ENCODE peak calls at places on chromosome 19, in seven cellular contexts. F is astrocyte of the spinal cord, B is mammary epithelial cell, H is nephron progenitor cell, I is omental fat pad, R is PC-9, W is WTC11. X is an unnamed sample.

GRCh38 chr19:45125975-45126493 is 33.1 kb downstream of the PPP1R37 start:
- DNase-seq in F (peak), B (peak), H (peak), I (peak), R (peak), W (peak), X (no peak)

GRCh38 chr19:56333506-56333905 is 18.9 kb upstream of the ZSCAN5A start:
- DNase-seq in F (peak), B (peak), H (peak), I (no peak), R (peak), W (peak), X (peak)

GRCh38 chr19:56623006-56623405 is 20.0 kb upstream of the SMIM17 start:
- DNase-seq in F (no peak), B (no peak), H (no peak), I (no peak), R (no peak), W (no peak), X (no peak)

GRCh38 chr19:33675501-33676124 is 53.9 kb downstream of the CHST8 start:
- DNase-seq in F (no peak), B (no peak), H (no peak), I (no peak), R (no peak), W (no peak), X (no peak)

GRCh38 chr19:51916167-51916566 is 11.1 kb upstream of the ZNF613 start:
- DNase-seq in F (no peak), B (no peak), H (no peak), I (no peak), R (no peak), W (no peak), X (no peak)

GRCh38 chr19:56507446-56508281 is at the start of gene ZNF471:
- DNase-seq in F (peak), B (peak), H (peak), I (peak), R (peak), W (peak), X (peak)

GRCh38 chr19:50266896-50267295 is 62.3 kb downstream of the KCNC3 start:
- DNase-seq in F (no peak), B (no peak), H (peak), I (no peak), R (no peak), W (peak), X (no peak)

GRCh38 chr19:17889609-17890214 is 18.0 kb downstream of the SLC5A5 start:
- DNase-seq in F (peak), B (peak), H (peak), I (no peak), R (no peak), W (peak), X (no peak)

GRCh38 chr19:57280913-57281425 is 684 bp downstream of the ZNF460 start:
- DNase-seq in F (no peak), B (peak), H (no peak), I (no peak), R (no peak), W (no peak), X (no peak)

GRCh38 chr19:38740932-38741331 is 3.3 kb downstream of the CAPN12 start:
- DNase-seq in F (no peak), B (no peak), H (no peak), I (no peak), R (no peak), W (no peak), X (no peak)

GRCh38 chr19:45251452-45252354 is 632 bp downstream of the MARK4 start:
- DNase-seq in F (peak), B (no peak), H (peak), I (no peak), R (peak), W (peak), X (no peak)

GRCh38 chr19:12484011-12484370 is 625 bp downstream of the ZNF709 start:
- DNase-seq in F (peak), B (no peak), H (no peak), I (no peak), R (no peak), W (no peak), X (no peak)

GRCh38 chr19:18440421-18440877 is 2.5 kb upstream of the ISYNA1 start:
- DNase-seq in F (no peak), B (no peak), H (no peak), I (no peak), R (peak), W (peak), X (no peak)

DNA sequence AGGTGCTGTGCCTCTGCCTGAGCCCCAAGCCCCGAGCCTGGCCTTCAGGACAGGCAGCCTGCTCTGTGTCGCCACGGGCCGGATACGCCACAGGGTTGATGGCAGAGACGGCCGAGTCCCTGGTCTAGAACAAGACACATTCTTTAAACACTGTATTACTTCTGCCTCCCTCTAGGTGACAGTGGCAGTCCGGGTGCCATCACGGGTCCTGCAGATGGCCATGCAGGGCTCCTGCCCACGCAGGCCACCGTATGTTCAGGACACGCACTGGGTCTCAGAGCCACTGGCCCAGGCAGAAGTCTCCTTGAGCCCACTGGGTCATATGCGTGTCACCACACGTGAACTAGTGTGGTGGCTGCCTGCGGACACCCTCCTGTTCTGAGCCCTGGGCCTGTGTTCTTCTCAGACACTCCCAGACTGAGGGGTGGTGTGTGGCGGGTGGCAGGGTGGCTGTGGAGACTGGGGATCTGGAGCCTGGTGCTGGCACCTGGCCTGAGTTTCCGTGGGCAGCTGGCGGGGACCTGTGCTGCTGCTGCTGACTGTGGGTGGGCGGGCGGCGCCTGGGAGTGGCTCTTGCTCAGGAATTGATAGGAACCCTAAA is 4.4 kb downstream of the PLEKHJ1 start:
- DNase-seq in F (no peak), B (no peak), H (no peak), I (no peak), R (no peak), W (no peak), X (no peak)
- TF ChIP-seq CTCF in F (no peak), B (no peak), H (no peak), I (no peak), R (no peak), W (no peak), X (no peak)

DNA sequence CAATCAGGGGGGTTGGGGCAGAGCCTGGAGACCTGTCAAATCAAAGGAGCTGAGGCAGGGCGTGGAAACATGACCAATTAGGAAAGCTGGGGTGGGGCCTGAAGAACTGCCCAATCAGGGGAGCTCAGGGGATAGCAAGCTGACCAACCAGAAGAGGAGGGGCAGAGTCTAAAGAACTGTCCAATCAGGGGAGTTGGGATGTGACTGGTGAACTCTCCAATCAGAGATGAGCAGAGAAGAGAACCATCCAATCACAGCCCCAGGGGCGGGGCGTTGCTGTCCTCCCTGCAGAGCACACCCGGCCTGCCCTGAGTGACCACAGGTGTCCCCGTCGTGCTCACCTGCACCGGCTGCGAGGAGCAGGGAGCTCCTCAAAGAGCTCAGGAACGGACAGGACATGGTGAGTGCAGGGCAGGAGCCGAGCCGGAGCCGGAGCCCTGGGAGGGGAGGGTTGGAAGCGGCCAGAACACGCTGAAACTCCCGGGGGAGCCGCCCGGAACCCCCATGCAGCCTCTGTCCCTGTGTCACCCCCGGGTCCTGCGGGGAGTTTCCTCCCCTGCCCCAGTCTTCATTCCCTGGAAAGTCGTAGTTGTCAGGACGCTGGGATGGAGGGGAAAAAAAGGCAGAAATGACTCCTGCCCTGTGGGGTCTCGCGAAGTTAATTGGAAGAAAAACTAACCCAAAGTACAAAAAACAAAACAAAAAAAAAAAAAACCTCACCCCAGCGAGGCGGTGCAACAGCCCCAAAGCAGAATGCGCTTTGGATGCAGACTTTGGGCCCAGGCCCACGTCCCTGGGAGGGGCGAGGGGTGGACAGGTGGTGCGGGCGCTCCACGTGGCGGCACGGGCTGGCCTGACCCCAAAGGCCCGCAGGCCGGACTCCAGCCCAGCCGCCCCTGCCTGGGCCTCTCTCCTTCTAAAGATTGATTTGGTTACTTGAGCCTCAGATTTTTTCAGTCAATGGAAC is at the start of gene ZNF556:
- DNase-seq in F (no peak), B (no peak), H (no peak), I (no peak), R (peak), W (no peak), X (no peak)
- TF ChIP-seq CTCF in F (no peak), B (no peak), H (no peak), I (no peak), R (no peak), W (no peak), X (no peak)

DNA sequence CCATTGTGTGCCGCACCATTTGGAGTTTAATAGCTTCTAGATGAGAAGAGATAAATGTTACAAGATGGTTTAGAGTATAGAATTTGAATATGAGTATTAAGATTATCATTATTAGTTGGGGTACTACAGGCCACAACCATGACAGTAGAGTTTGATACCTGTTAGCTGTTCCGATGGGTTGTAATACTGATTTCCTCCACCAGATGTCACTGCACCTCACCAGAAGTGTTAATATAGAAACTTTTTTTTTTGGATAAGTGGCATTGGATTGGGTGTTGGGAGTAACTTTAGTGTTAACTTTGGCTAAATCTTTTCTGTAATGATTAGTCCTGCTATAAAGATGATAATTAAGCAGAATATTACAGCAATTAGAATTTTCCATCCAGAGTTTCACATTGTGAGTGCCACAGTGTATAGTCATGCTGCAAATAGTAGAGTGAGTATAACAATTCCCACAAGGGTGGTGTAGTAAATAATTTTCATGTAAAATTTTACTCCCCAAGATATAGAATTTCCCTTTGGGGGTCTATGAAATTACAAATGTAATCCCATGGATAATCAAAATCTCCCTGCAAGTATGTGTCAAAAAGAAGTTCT is 56.3 kb downstream of the PSG3 start:
- DNase-seq in F (peak), B (peak), H (peak), I (no peak), R (no peak), W (peak), X (no peak)
- TF ChIP-seq CTCF in F (peak), B (peak), H (peak), I (no peak), R (peak), W (peak), X (peak)

DNA sequence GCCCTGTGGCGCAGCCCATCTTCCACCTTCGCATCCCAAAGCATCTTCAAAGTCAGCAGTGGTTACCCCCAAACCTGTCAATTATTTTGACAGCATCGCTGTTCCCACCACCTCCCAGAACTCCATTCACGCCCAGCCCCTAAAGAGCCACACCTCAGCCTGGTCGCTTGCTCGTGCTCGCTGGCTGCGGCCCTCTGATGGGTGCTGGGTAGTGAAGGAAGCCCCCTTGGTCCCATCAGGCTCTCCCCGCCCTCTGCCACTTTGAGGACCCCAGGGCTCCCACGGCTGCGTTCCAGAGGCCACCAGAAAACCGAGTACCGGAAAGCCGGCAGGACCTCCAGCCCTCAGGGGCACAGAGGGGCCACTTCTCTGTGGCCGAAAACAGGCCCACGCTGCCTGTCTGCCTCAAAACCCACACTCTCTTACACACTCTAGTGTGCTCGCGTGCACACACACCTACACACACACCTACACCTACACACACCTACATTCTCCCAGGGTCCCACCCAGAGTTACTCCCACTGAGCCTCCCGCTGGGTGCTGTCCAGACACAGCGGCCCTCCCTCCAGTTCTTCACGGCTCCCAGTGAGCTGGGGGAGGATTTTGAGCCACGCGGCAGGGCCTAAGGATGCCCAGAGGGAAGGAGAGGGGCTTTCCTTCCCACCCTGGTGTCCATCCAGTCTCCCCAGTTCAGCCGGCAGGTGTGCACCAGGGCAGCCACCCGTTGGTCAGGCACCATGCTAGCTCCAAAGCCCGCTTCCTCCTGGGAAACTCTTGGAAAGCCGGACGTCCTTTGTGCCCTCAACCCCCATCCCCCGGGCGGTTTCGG is 1.9 kb downstream of the VSTM2B start:
- DNase-seq in F (no peak), B (no peak), H (no peak), I (no peak), R (no peak), W (no peak), X (no peak)
- TF ChIP-seq CTCF in F (no peak), B (no peak), H (peak), I (no peak), R (no peak), W (no peak), X (no peak)

DNA sequence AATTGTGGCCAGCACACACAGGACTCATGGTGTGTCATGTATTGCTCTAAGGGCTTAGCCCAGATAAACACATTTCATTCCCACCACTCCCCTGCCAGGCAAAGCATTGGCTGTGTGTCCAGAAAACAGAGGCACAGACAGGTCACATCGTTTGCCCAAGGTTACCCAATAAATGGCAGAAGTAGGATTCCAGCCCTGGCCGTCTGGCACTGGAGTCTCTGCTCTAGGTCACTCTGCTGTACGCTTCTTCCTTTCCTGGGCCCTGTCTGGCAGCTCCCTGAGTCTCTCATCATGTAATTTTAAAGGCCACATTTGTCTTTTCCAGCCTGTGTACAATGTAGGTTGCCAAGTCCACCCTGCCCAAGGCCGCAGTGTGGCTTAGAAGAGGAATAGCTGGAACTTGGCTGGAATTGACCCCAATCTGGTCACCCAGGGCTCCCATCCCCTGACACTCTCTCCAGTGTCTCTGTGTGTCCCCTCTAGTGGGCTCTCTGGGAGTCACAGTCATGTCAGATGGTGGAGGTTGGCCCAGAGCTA is 264.5 kb upstream of the TSHZ3 start:
- DNase-seq in F (no peak), B (peak), H (no peak), I (no peak), R (no peak), W (no peak), X (no peak)
- TF ChIP-seq CTCF in F (no peak), B (no peak), H (no peak), I (no peak), R (no peak), W (no peak), X (no peak)

GRCh38 chr19:3433805-3434540 is 46.4 kb downstream of the SMIM24 start:
- DNase-seq in F (no peak), B (no peak), H (no peak), I (no peak), R (no peak), W (no peak), X (no peak)
- TF ChIP-seq CTCF in F (no peak), B (no peak), H (no peak), I (no peak), R (no peak), W (no peak), X (no peak)

DNA sequence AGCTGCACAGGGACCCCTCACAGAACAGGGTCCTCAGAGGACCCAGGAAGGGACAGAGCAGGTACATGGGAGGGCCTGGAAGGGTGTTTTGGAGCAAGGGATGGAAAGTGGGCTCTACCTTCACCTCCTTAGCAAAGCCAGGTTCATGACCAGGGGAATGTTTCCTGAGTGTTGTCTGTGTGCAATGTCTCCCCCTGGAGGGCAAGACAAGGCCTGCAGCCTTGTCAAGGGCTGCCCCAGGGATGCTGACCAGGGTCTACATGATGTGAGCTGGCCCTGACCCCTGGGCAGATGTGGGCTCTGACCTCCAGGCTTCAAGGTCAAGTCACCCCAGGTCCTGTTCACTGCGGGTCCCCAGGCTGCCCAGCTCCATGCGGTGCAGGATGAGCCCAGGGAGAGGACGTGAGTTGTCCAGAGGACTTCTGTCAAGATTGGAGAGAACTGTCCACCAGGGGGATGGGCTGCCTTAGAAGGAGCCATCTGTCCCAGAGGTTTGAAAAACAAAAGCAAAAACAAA is 1.0 kb upstream of the CEACAM1 start:
- DNase-seq in F (peak), B (peak), H (peak), I (peak), R (peak), W (peak), X (peak)
- TF ChIP-seq CTCF in F (peak), B (peak), H (peak), I (peak), R (peak), W (peak), X (peak)